ENCODE peak calls at places on chromosomes 5 and 9, in five cellular contexts. T, O, X, Z and G are unnamed samples.

GRCh38 chr5:171855798-171856772 is 70.5 kb downstream of the SMIM23 start:
- DNase-seq in T (no peak), O (no peak), X (no peak), Z (no peak), G (no peak)

GRCh38 chr5:179668404-179668803 is 12.4 kb downstream of the CBY3 start:
- DNase-seq in T (peak; percentile 62), O (no peak), X (no peak), Z (peak; percentile 69), G (peak; percentile 44)

GRCh38 chr5:27290166-27290565 is 251.8 kb upstream of the CDH9 start:
- DNase-seq in T (no peak), O (no peak), X (no peak), Z (no peak), G (no peak)

GRCh38 chr9:136280535-136281315 is 23.2 kb downstream of the CCDC187 start:
- DNase-seq in T (no peak), O (no peak), X (no peak), Z (no peak), G (no peak)

GRCh38 chr5:62256161-62257017 is 49.6 kb upstream of the KIF2A start:
- DNase-seq in T (no peak), O (no peak), X (no peak), Z (peak; percentile 28), G (no peak)

GRCh38 chr5:174195517-174195916 is 150.0 kb downstream of the NSG2 start:
- DNase-seq in T (no peak), O (no peak), X (no peak), Z (no peak), G (no peak)

GRCh38 chr5:171701138-171701537 is 84.5 kb upstream of the SMIM23 start:
- DNase-seq in T (no peak), O (no peak), X (no peak), Z (no peak), G (no peak)

GRCh38 chr5:44546283-44546682 is 157.1 kb upstream of the FGF10 start:
- DNase-seq in T (no peak), O (no peak), X (no peak), Z (no peak), G (peak; percentile 58)

GRCh38 chr5:39517800-39518199 is 93.0 kb upstream of the DAB2 start:
- DNase-seq in T (peak; percentile 80), O (no peak), X (no peak), Z (no peak), G (peak; percentile 89)

GRCh38 chr5:2840372-2840915 is 89.0 kb upstream of the IRX2 start:
- DNase-seq in T (no peak), O (no peak), X (no peak), Z (no peak), G (no peak)

GRCh38 chr5:72146056-72146455 is 38.8 kb downstream of the MAP1B start:
- DNase-seq in T (no peak), O (no peak), X (no peak), Z (no peak), G (no peak)

GRCh38 chr5:3195991-3196390 is 399.6 kb upstream of the IRX1 start:
- DNase-seq in T (no peak), O (no peak), X (no peak), Z (no peak), G (no peak)

GRCh38 chr5:67963789-67964519 is 251.6 kb upstream of the PIK3R1 start:
- DNase-seq in T (no peak), O (no peak), X (no peak), Z (no peak), G (no peak)

GRCh38 chr5:142356318-142356715 is 31.5 kb upstream of the SPRY4 start:
- DNase-seq in T (no peak), O (no peak), X (no peak), Z (no peak), G (peak; percentile 75)

GRCh38 chr5:150190503-150190973 is 676 bp downstream of the SLC6A7 start:
- DNase-seq in T (no peak), O (no peak), X (no peak), Z (no peak), G (no peak)

GRCh38 chr5:61262080-61262479 is 70.0 kb upstream of the ZSWIM6 start:
- DNase-seq in T (no peak), O (no peak), X (no peak), Z (no peak), G (no peak)

GRCh38 chr9:89178162-89179120 is at the start of gene SHC3:
- DNase-seq in T (peak; percentile 41), O (no peak), X (no peak), Z (no peak), G (no peak)

GRCh38 chr9:114012126-114012525 is 66.0 kb downstream of the AMBP start:
- DNase-seq in T (no peak), O (no peak), X (no peak), Z (no peak), G (no peak)

GRCh38 chr5:52837068-52837467 is 49.4 kb downstream of the ITGA1 start:
- DNase-seq in T (peak; percentile 69), O (no peak), X (no peak), Z (no peak), G (no peak)

GRCh38 chr5:126938461-126938860 is 91.9 kb downstream of the MARCHF3 start:
- DNase-seq in T (peak; percentile 31), O (no peak), X (no peak), Z (no peak), G (peak; percentile 71)

GRCh38 chr5:16937503-16938161 is 1.5 kb upstream of the MYO10 start:
- DNase-seq in T (no peak), O (no peak), X (no peak), Z (no peak), G (no peak)

GRCh38 chr9:131406567-131407436 is 12.9 kb downstream of the PRRC2B start:
- DNase-seq in T (no peak), O (no peak), X (no peak), Z (no peak), G (no peak)

GRCh38 chr9:131405858-131406566 is 12.1 kb downstream of the PRRC2B start:
- DNase-seq in T (no peak), O (no peak), X (no peak), Z (no peak), G (no peak)

GRCh38 chr9:131409458-131409992 is 15.6 kb downstream of the PRRC2B start:
- DNase-seq in T (no peak), O (no peak), X (no peak), Z (no peak), G (no peak)

GRCh38 chr9:131410051-131410491 is 16.2 kb downstream of the PRRC2B start:
- DNase-seq in T (no peak), O (no peak), X (no peak), Z (peak; percentile 25), G (no peak)

GRCh38 chr9:131407717-131408195 is 13.9 kb downstream of the PRRC2B start:
- DNase-seq in T (no peak), O (no peak), X (peak; percentile 57), Z (no peak), G (no peak)
- TF ChIP-seq CTCF in T (peak; percentile 68), O (no peak), X (no peak), Z (no peak), G (peak; percentile 46)

GRCh38 chr5:154771383-154771901 is 16.3 kb downstream of the LARP1 start:
- DNase-seq in T (peak; percentile 87), O (no peak), X (no peak), Z (no peak), G (peak; percentile 86)
- TF ChIP-seq CTCF in T (peak; percentile 29), O (no peak), X (no peak), Z (no peak), G (no peak)

DNA sequence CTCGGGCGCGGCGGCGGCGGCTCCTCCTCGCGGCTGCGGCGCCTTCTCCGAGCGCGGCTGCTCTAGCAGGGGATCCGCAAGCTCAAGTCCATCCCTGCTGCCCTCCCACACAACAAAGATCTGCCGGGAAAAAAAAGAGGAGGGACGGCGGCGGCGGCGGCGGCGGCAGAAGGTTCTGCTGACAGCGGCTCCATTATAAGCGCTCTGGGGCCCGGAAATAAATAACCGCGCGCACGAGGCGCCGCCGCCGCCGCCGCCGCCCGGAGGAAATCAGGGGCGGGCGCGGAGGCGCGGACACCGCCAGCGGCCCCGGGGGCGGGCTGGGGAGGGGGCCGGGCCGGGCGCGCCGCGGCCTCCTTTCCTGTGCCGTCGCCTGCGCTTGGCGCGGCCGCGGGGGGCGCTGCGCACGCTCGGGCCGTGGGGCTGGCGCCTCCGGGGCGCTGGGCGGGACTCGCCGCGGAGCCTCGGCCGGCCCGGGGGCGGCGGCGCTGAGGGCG is at the start of gene ANKH:
- DNase-seq in T (peak; percentile 68), O (no peak), X (peak; percentile 79), Z (peak; percentile 84), G (peak; percentile 67)
- TF ChIP-seq CTCF in T (peak; percentile 39), O (peak; percentile 87), X (no peak), Z (peak; percentile 51), G (no peak)

GRCh38 chr9:133468777-133469455 is 9.1 kb downstream of the CACFD1 start:
- DNase-seq in T (no peak), O (no peak), X (no peak), Z (no peak), G (no peak)

GRCh38 chr9:133464638-133465037 is 4.9 kb downstream of the CACFD1 start:
- DNase-seq in T (no peak), O (no peak), X (no peak), Z (no peak), G (no peak)

GRCh38 chr9:133468374-133468773 is 8.6 kb downstream of the CACFD1 start:
- DNase-seq in T (no peak), O (no peak), X (no peak), Z (no peak), G (no peak)

GRCh38 chr9:133463864-133464615 is 4.3 kb downstream of the CACFD1 start:
- DNase-seq in T (no peak), O (no peak), X (peak; percentile 80), Z (no peak), G (no peak)

GRCh38 chr9:133467101-133467500 is 7.3 kb downstream of the CACFD1 start:
- DNase-seq in T (no peak), O (no peak), X (no peak), Z (no peak), G (no peak)
- TF ChIP-seq CTCF in T (no peak), O (no peak), X (no peak), Z (no peak), G (peak; percentile 29)

DNA sequence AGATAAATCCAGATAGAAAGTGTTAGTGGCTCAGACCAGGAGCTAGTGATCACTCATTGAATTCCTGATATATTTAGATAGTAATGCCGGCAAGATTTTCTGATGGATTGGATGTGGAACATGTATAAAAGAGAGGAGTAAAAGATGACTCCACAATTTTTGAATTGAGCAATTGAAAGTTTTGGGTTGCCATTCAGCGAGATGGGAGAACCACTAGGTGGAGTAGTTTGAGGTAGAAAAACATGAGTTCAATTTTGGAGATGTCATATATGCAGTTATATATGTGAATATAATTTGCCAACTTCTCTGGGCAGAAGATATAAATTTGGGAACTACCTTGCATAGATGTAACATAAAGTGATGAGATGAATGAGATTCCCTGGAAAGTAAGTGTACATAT is 502.5 kb upstream of the SEMA6A start:
- DNase-seq in T (no peak), O (no peak), X (no peak), Z (peak; percentile 16), G (no peak)
- TF ChIP-seq CTCF in T (peak; percentile 59), O (peak; percentile 15), X (peak; percentile 13), Z (peak; percentile 50), G (peak; percentile 55)

GRCh38 chr9:130642926-130643325 is 21.5 kb upstream of the PRDM12 start:
- DNase-seq in T (no peak), O (no peak), X (peak; percentile 30), Z (no peak), G (no peak)

GRCh38 chr9:130639119-130639485 is 25.3 kb upstream of the PRDM12 start:
- DNase-seq in T (no peak), O (no peak), X (no peak), Z (no peak), G (no peak)

GRCh38 chr9:130639866-130640555 is 24.4 kb upstream of the PRDM12 start:
- DNase-seq in T (no peak), O (no peak), X (peak; percentile 14), Z (no peak), G (no peak)

GRCh38 chr9:130638278-130639118 is 25.9 kb upstream of the PRDM12 start:
- DNase-seq in T (no peak), O (no peak), X (peak; percentile 26), Z (no peak), G (no peak)

GRCh38 chr9:130640681-130641080 is 23.7 kb upstream of the PRDM12 start:
- DNase-seq in T (no peak), O (no peak), X (no peak), Z (no peak), G (no peak)
- TF ChIP-seq CTCF in T (no peak), O (no peak), X (no peak), Z (no peak), G (no peak)